ENCODE peak calls at places on chromosomes 11 and 22, in seven cellular contexts. D, W, X, L, I, H and P are unnamed samples.

GRCh38 chr22:31104869-31105268 is 2.5 kb downstream of the SELENOM start:
- DNase-seq in L (no peak), I (no peak), H (no peak), X (no peak), D (no peak), W (no peak), P (no peak)

GRCh38 chr11:129946256-129946655 is 50.9 kb upstream of the NFRKB start:
- DNase-seq in W (no peak), D (peak; percentile 46), L (no peak), X (no peak), I (no peak), H (no peak), P (no peak)

GRCh38 chr11:87740968-87741367 is 434.3 kb downstream of the RAB38 start:
- DNase-seq in X (no peak), I (no peak), D (peak; percentile 35), W (no peak), L (no peak), H (no peak), P (no peak)

GRCh38 chr11:119759324-119759723 is 30.3 kb upstream of the NECTIN1 start:
- DNase-seq in X (no peak), W (no peak), D (peak; percentile 81), L (peak; percentile 30), H (no peak), I (no peak), P (no peak)

GRCh38 chr11:59144096-59144495 is 1.4 kb downstream of the FAM111A start:
- DNase-seq in W (no peak), L (no peak), X (no peak), D (peak; percentile 30), H (no peak), I (no peak), P (no peak)

GRCh38 chr11:46315033-46315738 is 32.1 kb upstream of the DGKZ start:
- DNase-seq in H (peak; percentile 51), W (peak; percentile 84), I (peak; percentile 70), L (peak; percentile 83), X (peak; percentile 52), D (peak; percentile 78), P (peak; percentile 60)

GRCh38 chr22:32533265-32534068 is 58.9 kb downstream of the FBXO7 start:
- DNase-seq in W (no peak), D (no peak), L (peak; percentile 25), H (no peak), I (no peak), X (no peak), P (no peak)

GRCh38 chr11:111465400-111465799 is 46.8 kb downstream of the BTG4 start:
- DNase-seq in I (no peak), W (no peak), L (no peak), H (no peak), D (no peak), X (no peak), P (no peak)

GRCh38 chr11:33912405-33913361 is 20.8 kb upstream of the LMO2 start:
- DNase-seq in X (no peak), I (no peak), W (no peak), H (no peak), L (peak; percentile 84), D (peak; percentile 96), P (no peak)

GRCh38 chr22:29555065-29555644 is 1.6 kb upstream of the THOC5 start:
- DNase-seq in W (no peak), L (no peak), I (peak; percentile 59), X (peak; percentile 25), D (no peak), H (no peak), P (no peak)

GRCh38 chr11:84056696-84057095 is 770.5 kb upstream of the CCDC90B start:
- DNase-seq in L (no peak), X (no peak), I (no peak), D (no peak), W (no peak), H (no peak), P (no peak)

GRCh38 chr11:95065336-95065735 is 1.4 kb upstream of the SRSF8 start:
- DNase-seq in I (no peak), W (no peak), X (no peak), L (no peak), H (no peak), D (no peak), P (no peak)

DNA sequence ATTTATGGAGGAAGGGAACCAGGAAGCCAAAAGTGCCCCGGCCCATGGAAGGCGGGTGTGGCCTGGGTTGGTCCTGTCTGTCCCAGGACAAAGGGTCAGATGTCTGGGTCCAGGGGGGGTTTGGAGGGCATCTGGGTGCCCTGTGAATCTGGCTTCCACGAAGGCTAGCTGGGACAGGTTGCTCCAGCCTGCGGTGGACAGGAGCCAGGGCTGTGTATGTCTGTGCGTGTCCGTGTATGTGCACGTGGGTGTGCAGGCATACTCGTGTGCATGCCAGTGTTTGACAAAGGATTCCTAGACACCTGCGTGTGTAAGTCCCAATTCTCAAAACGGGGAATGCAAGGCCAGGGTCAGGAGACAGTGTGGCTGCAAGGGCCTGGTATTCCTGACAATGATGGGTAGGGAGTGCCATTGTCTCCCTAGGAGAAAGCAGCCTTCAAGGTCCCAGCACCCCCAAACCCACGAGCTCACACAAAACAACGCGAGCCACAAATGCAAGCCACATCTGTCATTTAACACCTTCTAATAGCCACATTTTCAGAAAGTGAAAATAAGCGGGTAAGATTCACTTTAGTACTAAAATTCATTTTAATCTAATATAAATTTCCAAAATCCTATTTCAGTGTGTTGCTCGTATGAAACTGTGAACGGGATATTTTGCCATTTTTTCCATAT is 78.4 kb upstream of the WNT7B start:
- DNase-seq in I (peak; percentile 75), L (no peak), W (peak; percentile 77), H (no peak), X (peak; percentile 46), D (no peak), P (peak; percentile 63)
- H3K4me3 ChIP-seq in I (peak overlapping the region; percentile 87), L (no peak overlapping the region), W (no peak overlapping the region), H (peak overlapping the region; percentile 42), X (peak overlapping the region; percentile 66), D (no peak overlapping the region), P (peak overlapping the region; percentile 84)

GRCh38 chr22:41285820-41286638 is at the start of gene RANGAP1:
- DNase-seq in I (peak; percentile 98), L (peak; percentile 99), W (peak; percentile 98), D (peak; percentile 99), X (peak; percentile 93), H (peak; percentile 94), P (peak; percentile 98)
- TF ChIP-seq CTCF in I (no peak), L (peak; percentile 22), W (peak; percentile 15), D (no peak), X (peak; percentile 60), H (no peak), P (peak; percentile 51)

DNA sequence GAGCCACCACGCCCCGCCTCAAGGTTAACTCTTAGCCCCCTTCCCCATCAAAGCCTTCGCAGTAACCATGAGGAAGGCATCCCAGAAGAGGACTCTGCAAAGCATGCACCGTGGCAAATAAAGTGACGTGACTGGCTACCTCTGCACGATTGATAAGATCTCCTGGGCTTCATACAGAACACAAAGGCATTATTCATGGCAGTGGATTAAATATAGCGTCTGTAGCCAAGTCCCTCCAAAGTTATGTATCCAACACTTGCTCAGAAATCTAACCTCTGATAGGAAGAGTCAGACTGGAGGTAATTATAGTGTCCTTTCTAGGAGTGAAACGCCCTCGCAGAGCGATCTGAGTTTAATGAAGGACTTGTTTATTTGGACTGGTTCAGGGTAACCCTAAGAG is 22.4 kb downstream of the CPT1A start:
- DNase-seq in W (no peak), I (no peak), L (no peak), D (no peak), H (no peak), X (no peak), P (no peak)
- H3K4me3 ChIP-seq in W (no peak overlapping the region), I (no peak overlapping the region), L (no peak overlapping the region), D (no peak overlapping the region), H (no peak overlapping the region), X (no peak overlapping the region), P (no peak overlapping the region)

GRCh38 chr11:62064221-62064620 is 59.6 kb upstream of the INCENP start:
- DNase-seq in I (no peak), D (no peak), L (no peak), H (no peak), W (no peak), X (no peak), P (no peak)

GRCh38 chr11:62062223-62062861 is 61.5 kb upstream of the INCENP start:
- DNase-seq in L (peak; percentile 42), D (no peak), I (no peak), X (no peak), W (no peak), H (no peak), P (no peak)

GRCh38 chr11:62057069-62057468 is 66.7 kb upstream of the INCENP start:
- DNase-seq in D (no peak), W (no peak), I (no peak), H (no peak), L (no peak), X (no peak), P (no peak)

GRCh38 chr11:62055970-62056369 is 67.8 kb upstream of the INCENP start:
- DNase-seq in H (no peak), I (no peak), W (no peak), L (no peak), D (no peak), X (no peak), P (no peak)

GRCh38 chr11:62061356-62062222 is 62.2 kb upstream of the INCENP start:
- DNase-seq in L (peak; percentile 45), I (no peak), H (no peak), W (peak; percentile 39), X (no peak), D (no peak), P (no peak)
- TF ChIP-seq CTCF in L (peak; percentile 34), I (no peak), H (no peak), W (peak; percentile 19), X (no peak), D (no peak), P (no peak)

DNA sequence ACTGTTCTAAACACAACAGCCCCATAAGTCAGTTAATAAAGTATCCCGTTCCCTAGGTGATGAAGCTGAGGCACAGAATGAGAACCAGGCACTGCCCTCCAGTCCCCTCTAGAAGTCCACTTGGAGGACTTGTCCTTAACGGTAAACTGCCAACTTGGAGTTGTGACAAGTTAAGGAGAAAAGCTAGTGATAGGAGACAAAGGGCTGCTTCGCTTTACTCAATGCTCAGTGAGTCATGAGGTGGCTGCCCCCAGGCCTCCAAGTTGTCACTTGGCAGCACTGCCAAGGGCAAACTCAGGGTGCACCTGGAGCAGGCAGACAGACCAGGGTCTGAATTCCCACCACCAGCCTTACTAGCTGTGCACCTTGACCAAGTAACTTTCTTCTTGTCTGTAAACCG is 13.6 kb downstream of the SLC43A1 start:
- DNase-seq in H (no peak), I (no peak), D (no peak), L (peak; percentile 11), W (peak; percentile 94), X (no peak), P (no peak)
- H3K4me3 ChIP-seq in H (no peak overlapping the region), I (no peak overlapping the region), D (no peak overlapping the region), L (no peak overlapping the region), W (no peak overlapping the region), X (no peak overlapping the region), P (no peak overlapping the region)

GRCh38 chr11:71466358-71466757 is 13.4 kb downstream of the NADSYN1 start:
- DNase-seq in I (no peak), X (no peak), D (no peak), L (no peak), W (no peak), H (no peak), P (no peak)
- TF ChIP-seq CTCF in I (no peak), X (no peak), D (no peak), L (no peak), W (no peak), H (no peak), P (no peak)

GRCh38 chr22:22684605-22685561 is 40.5 kb downstream of the GGTLC2 start:
- DNase-seq in W (peak; percentile 41), D (peak; percentile 48), L (peak; percentile 72), H (no peak), I (no peak), X (no peak), P (no peak)
- H3K4me3 ChIP-seq in W (no peak overlapping the region), D (no peak overlapping the region), L (no peak overlapping the region), H (no peak overlapping the region), I (no peak overlapping the region), X (no peak overlapping the region), P (no peak overlapping the region)